ENCODE peak calls at places on chromosomes 11 and 22, in ten cellular contexts. G is lower lobe of right lung, D is left ventricle myocardium inferior, C is lung, J is PC-3, M is heart left ventricle, N is right lobe of liver, V is A549, I is fibroblast of lung, W is cardiac muscle cell. L is an unnamed sample. For H3K4me1, the result is how much of the 10 kb centered on the place peaks cover.

GRCh38 chr11:128876133-128876650 is 9.1 kb upstream of the KCNJ1 start:
- DNase-seq in J (no peak), N (no peak), C (no peak), G (no peak), M (no peak), D (no peak), I (no peak), V (no peak), W (no peak), L (no peak)

GRCh38 chr11:67673902-67674301 is 521 bp downstream of the ALDH3B2 start:
- DNase-seq in W (no peak), J (no peak), C (no peak), I (no peak), G (no peak), V (no peak), M (no peak), D (no peak), N (no peak), L (no peak)

GRCh38 chr11:44766972-44767278 is 40.2 kb downstream of the TSPAN18 start:
- DNase-seq in D (no peak), M (no peak), G (no peak), N (no peak), I (no peak), J (no peak), V (no peak), C (no peak), W (peak), L (no peak)

GRCh38 chr11:106524446-106524845 is 447.0 kb downstream of the AASDHPPT start:
- DNase-seq in G (no peak), C (no peak), J (no peak), V (no peak), M (no peak), N (no peak), D (no peak), I (no peak), W (no peak), L (no peak)

GRCh38 chr11:34214961-34215805 is 109.8 kb downstream of the NAT10 start:
- DNase-seq in W (no peak), I (peak), G (no peak), M (no peak), J (peak), C (no peak), D (no peak), V (peak), N (no peak), L (peak)

GRCh38 chr11:117914398-117914761 is 14.8 kb downstream of the TMPRSS13 start:
- DNase-seq in N (no peak), I (no peak), J (no peak), W (no peak), G (no peak), D (no peak), M (no peak), V (no peak), C (no peak), L (peak)

GRCh38 chr11:117924631-117925170 is 4.5 kb downstream of the TMPRSS13 start:
- DNase-seq in D (no peak), N (no peak), I (no peak), W (no peak), C (no peak), M (no peak), V (no peak), J (no peak), G (peak), L (no peak)

GRCh38 chr11:73406131-73406530 is 29.9 kb downstream of the RELT start:
- DNase-seq in N (no peak), M (no peak), V (no peak), I (no peak), G (no peak), W (no peak), C (no peak), J (no peak), D (no peak), L (no peak)

GRCh38 chr11:73386026-73386425 is 9.8 kb downstream of the RELT start:
- DNase-seq in J (no peak), V (no peak), N (peak), M (no peak), W (no peak), D (peak), C (peak), I (no peak), G (peak), L (no peak)

GRCh38 chr11:126853732-126854131 is 146.8 kb downstream of the KIRREL3 start:
- DNase-seq in W (no peak), V (peak), J (no peak), I (peak), N (no peak), G (no peak), M (no peak), C (no peak), D (no peak), L (no peak)

GRCh38 chr22:30224161-30224857 is 22.2 kb downstream of the LIF start:
- DNase-seq in I (no peak), N (no peak), G (no peak), C (no peak), D (no peak), W (no peak), J (peak), V (peak), M (no peak), L (no peak)

GRCh38 chr11:100727410-100727809 is 40.3 kb downstream of the ARHGAP42 start:
- DNase-seq in G (no peak), M (no peak), I (no peak), D (peak), C (no peak), N (no peak), W (peak), J (no peak), V (no peak), L (no peak)

GRCh38 chr11:116109228-116109627 is 605.0 kb upstream of the CADM1 start:
- DNase-seq in V (peak), M (no peak), G (no peak), W (peak), C (peak), J (peak), I (peak), N (no peak), D (no peak), L (no peak)

GRCh38 chr11:64861227-64861970 is 16.9 kb upstream of the CDC42BPG start:
- DNase-seq in N (no peak), M (no peak), V (no peak), I (no peak), J (no peak), W (no peak), D (no peak), C (no peak), G (no peak), L (no peak)

GRCh38 chr11:122440783-122441701 is 214.5 kb upstream of the UBASH3B start:
- DNase-seq in C (no peak), I (peak), D (peak), G (no peak), N (peak), M (peak), W (peak), V (no peak), J (no peak), L (no peak)

GRCh38 chr22:46799626-46800025 is 37.2 kb downstream of the TBC1D22A start:
- DNase-seq in J (no peak), D (no peak), I (no peak), M (no peak), W (no peak), N (no peak), G (no peak), V (no peak), C (no peak), L (no peak)

GRCh38 chr11:93196816-93197382 is 892 bp downstream of the SLC36A4 start:
- DNase-seq in I (no peak), J (peak), M (no peak), G (no peak), C (no peak), N (no peak), W (no peak), D (no peak), V (peak), L (no peak)

GRCh38 chr11:20031155-20032001 is 128.9 kb downstream of the DBX1 start:
- DNase-seq in J (peak), G (no peak), C (no peak), M (no peak), D (no peak), N (no peak), W (peak), I (peak), V (no peak), L (no peak)

GRCh38 chr11:41498726-41499125 is 39.3 kb upstream of the LRRC4C start:
- DNase-seq in C (no peak), I (no peak), J (peak), W (peak), V (no peak), M (no peak), G (no peak), N (no peak), D (no peak), L (no peak)

GRCh38 chr22:49052023-49052538 is 775.6 kb downstream of the BRD1 start:
- DNase-seq in I (peak), N (no peak), C (no peak), M (no peak), V (no peak), J (no peak), D (no peak), W (peak), G (no peak), L (no peak)

GRCh38 chr11:70772950-70773349 is 374.6 kb downstream of the CTTN start:
- DNase-seq in D (no peak), V (no peak), J (no peak), C (no peak), I (no peak), G (no peak), M (no peak), W (no peak), N (no peak), L (no peak)

GRCh38 chr11:14969922-14970323 is 2.2 kb downstream of the CALCA start:
- DNase-seq in J (peak), C (no peak), D (peak), N (peak), G (no peak), W (peak), I (peak), V (no peak), M (peak), L (no peak)

GRCh38 chr11:61378713-61379313 is 13.6 kb upstream of the TMEM216 start:
- DNase-seq in W (peak), I (peak), N (no peak), G (no peak), J (peak), D (no peak), M (no peak), V (peak), C (no peak), L (no peak)

GRCh38 chr22:47836957-47837356 is 1074.5 kb downstream of the TBC1D22A start:
- DNase-seq in I (peak), W (peak), J (peak), M (no peak), N (no peak), V (no peak), D (no peak), G (no peak), C (no peak), L (peak)

GRCh38 chr11:6900327-6900999 is 8.2 kb upstream of the OR2D2 start:
- DNase-seq in M (no peak), N (no peak), V (no peak), D (no peak), G (no peak), J (peak), C (no peak), W (no peak), I (no peak), L (no peak)

GRCh38 chr11:88174627-88175003 is 628 bp downstream of the RAB38 start:
- DNase-seq in V (peak), M (peak), J (peak), C (peak), D (peak), W (peak), G (peak), N (peak), I (peak), L (peak)

GRCh38 chr11:120929664-120930154 is 94.2 kb upstream of the TBCEL start:
- DNase-seq in G (peak), V (peak), J (peak), W (peak), M (no peak), C (no peak), I (peak), D (peak), N (no peak), L (no peak)

GRCh38 chr11:62505112-62505783 is 41.4 kb downstream of the AHNAK start:
- DNase-seq in C (no peak), G (no peak), I (no peak), W (peak), N (no peak), V (no peak), D (peak), M (no peak), J (no peak), L (no peak)

DNA sequence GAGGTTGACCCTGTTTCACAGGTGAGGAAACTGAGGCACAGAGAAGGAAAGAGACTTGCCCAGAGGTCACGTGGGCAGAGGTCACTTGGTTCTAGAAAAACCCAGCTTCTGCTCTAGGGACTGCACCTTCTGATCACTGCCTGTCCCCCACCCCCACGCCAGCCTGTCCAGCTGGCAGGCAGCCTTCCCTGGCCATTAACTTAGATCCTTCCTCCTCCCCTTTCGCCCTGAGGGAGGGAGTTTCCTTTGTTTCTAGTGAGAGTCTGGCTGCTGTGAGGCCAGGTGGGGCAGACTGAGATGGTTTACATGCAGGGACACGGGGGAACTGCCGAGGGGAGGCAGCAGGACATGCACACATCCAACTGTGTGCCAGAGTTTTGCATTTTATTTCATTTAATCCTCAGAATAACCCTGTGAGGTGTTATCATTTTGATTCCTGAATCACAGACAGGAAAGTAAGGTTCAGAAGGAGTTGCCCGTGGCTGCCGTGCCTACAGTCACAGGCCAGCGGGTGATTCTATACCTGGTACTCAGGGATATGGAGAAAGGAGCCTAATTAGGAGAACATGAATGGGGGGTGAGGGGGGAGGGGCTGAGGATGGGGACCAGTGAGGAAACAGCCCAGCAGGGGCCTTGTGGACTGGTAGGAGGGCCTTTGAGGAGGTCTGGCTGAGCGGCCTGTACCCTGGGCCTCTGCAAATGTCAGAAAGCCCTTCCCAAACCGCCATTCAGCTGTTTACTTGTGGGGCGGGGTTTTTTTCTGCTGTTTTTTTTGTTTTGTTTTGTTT is 3.4 kb downstream of the FAM83F start:
- DNase-seq in J (peak), V (peak), G (no peak), I (no peak), C (no peak), D (peak), M (no peak), N (peak), W (peak), L (peak)
- H3K4me1 ChIP-seq in J (under half), V (under half), G (under half), I (under half), C (under half), D (under half), M (under half), N (under half), W (under half), L (half or more)

GRCh38 chr11:1396375-1396841 is 6.7 kb downstream of the BRSK2 start:
- DNase-seq in V (no peak), N (no peak), G (no peak), I (no peak), C (no peak), J (no peak), M (peak), W (no peak), D (no peak), L (no peak)
- H3K27ac ChIP-seq in V (no peak), N (no peak), G (no peak), I (no peak), C (no peak), J (no peak), M (no peak), W (no peak), D (no peak), L (no peak)

DNA sequence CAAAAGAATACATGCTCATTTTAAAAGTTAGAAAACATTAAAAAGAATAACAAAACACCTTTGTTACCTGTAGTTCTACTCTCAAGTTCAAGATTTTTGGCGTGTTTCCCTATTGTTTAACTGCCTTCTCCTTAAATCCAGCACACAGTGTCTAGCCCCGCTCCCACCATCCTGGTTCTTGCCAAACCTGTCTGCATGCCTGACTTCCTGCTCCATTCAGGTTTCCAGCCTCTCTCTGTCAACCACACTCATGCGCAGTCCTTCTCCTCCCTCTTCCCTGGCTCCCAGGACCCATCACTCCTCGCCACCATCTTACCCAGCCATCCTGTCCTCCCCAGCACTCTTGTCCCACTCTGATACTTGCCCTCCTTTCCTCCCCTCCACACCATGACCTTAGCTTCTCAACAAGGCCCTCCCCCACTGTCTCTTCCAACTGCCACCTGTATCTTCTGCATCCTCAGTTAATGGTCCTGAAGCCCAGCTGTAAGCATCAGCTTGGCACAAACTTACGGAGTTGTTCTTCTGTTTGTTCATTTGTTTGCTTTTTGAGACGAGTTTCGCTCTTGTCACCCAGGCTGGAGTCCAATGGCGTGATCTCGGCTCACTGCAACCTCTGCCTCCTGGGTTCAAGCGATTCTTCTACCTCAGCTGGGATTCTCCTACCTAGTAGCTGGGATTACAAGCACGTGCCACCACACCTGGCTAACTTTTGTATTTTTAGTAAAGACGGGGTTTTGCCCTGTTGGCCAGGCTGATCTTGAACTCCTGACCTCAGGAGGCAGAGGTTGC is 7.5 kb upstream of the MYH9 start:
- DNase-seq in V (no peak), D (no peak), I (no peak), W (no peak), N (no peak), J (peak), M (no peak), C (no peak), G (no peak), L (no peak)
- H3K4me3 ChIP-seq in V (no peak), D (no peak), I (no peak), W (no peak), N (no peak), J (no peak), M (no peak), C (no peak), G (no peak), L (no peak)

GRCh38 chr11:47361419-47361818 is 8.9 kb upstream of the MYBPC3 start:
- DNase-seq in V (no peak), N (peak), I (no peak), G (no peak), W (no peak), J (no peak), D (no peak), M (no peak), C (no peak), L (no peak)
- H3K4me1 ChIP-seq in V (under half), N (under half), I (under half), G (under half), W (under half), J (under half), D (under half), M (under half), C (under half), L (under half)